ENCODE peak calls at places on chromosomes 16 and 17, in six cellular contexts. One of them, this sample, is unnamed.

GRCh38 chr17:57916925-57917858 is 38.0 kb downstream of the CUEDC1 start:
- ATAC-seq in WTC11: no peak
- ATAC-seq in body of pancreas: no peak
- ATAC-seq in activated naive CD8-positive, alpha-beta T cell treated with anti-CD3 and anti-CD28 coated beads, Interleukin-2, amount 10 ng/mL, durations not matched to agents 7 days and 5 days: no peak
- ATAC-seq in left lung: peak
- ATAC-seq in heart left ventricle: peak
- ATAC-seq in this sample: peak

GRCh38 chr16:68331879-68332410 is 21.1 kb downstream of the PRMT7 start:
- ATAC-seq in WTC11: no peak
- ATAC-seq in body of pancreas: no peak
- ATAC-seq in activated naive CD8-positive, alpha-beta T cell treated with anti-CD3 and anti-CD28 coated beads, Interleukin-2, amount 10 ng/mL, durations not matched to agents 7 days and 5 days: no peak
- ATAC-seq in left lung: peak
- ATAC-seq in heart left ventricle: no peak
- ATAC-seq in this sample: no peak

GRCh38 chr17:19539040-19539399 is 5.4 kb downstream of the SLC47A1 start:
- ATAC-seq in WTC11: no peak
- ATAC-seq in body of pancreas: no peak
- ATAC-seq in activated naive CD8-positive, alpha-beta T cell treated with anti-CD3 and anti-CD28 coated beads, Interleukin-2, amount 10 ng/mL, durations not matched to agents 7 days and 5 days: no peak
- ATAC-seq in left lung: peak
- ATAC-seq in heart left ventricle: peak
- ATAC-seq in this sample: no peak

GRCh38 chr16:81738831-81739496 is 40.1 kb upstream of the PLCG2 start:
- ATAC-seq in WTC11: no peak
- ATAC-seq in body of pancreas: no peak
- ATAC-seq in activated naive CD8-positive, alpha-beta T cell treated with anti-CD3 and anti-CD28 coated beads, Interleukin-2, amount 10 ng/mL, durations not matched to agents 7 days and 5 days: no peak
- ATAC-seq in left lung: peak
- ATAC-seq in heart left ventricle: no peak
- ATAC-seq in this sample: peak

GRCh38 chr16:55125818-55126385 is 195.2 kb downstream of the IRX5 start:
- ATAC-seq in WTC11: no peak
- ATAC-seq in body of pancreas: no peak
- ATAC-seq in activated naive CD8-positive, alpha-beta T cell treated with anti-CD3 and anti-CD28 coated beads, Interleukin-2, amount 10 ng/mL, durations not matched to agents 7 days and 5 days: no peak
- ATAC-seq in left lung: peak
- ATAC-seq in heart left ventricle: no peak
- ATAC-seq in this sample: no peak

GRCh38 chr17:20823890-20824289 is 218.9 kb downstream of the USP22 start:
- ATAC-seq in WTC11: peak
- ATAC-seq in body of pancreas: no peak
- ATAC-seq in activated naive CD8-positive, alpha-beta T cell treated with anti-CD3 and anti-CD28 coated beads, Interleukin-2, amount 10 ng/mL, durations not matched to agents 7 days and 5 days: no peak
- ATAC-seq in left lung: no peak
- ATAC-seq in heart left ventricle: no peak
- ATAC-seq in this sample: no peak

GRCh38 chr17:46862949-46863348 is 11.6 kb downstream of the WNT9B start:
- ATAC-seq in WTC11: peak
- ATAC-seq in body of pancreas: no peak
- ATAC-seq in activated naive CD8-positive, alpha-beta T cell treated with anti-CD3 and anti-CD28 coated beads, Interleukin-2, amount 10 ng/mL, durations not matched to agents 7 days and 5 days: no peak
- ATAC-seq in left lung: no peak
- ATAC-seq in heart left ventricle: no peak
- ATAC-seq in this sample: no peak

GRCh38 chr16:30084096-30084815 is 7.5 kb downstream of the TBX6 start:
- ATAC-seq in WTC11: no peak
- ATAC-seq in body of pancreas: no peak
- ATAC-seq in activated naive CD8-positive, alpha-beta T cell treated with anti-CD3 and anti-CD28 coated beads, Interleukin-2, amount 10 ng/mL, durations not matched to agents 7 days and 5 days: no peak
- ATAC-seq in left lung: no peak
- ATAC-seq in heart left ventricle: no peak
- ATAC-seq in this sample: no peak

GRCh38 chr17:2427910-2428309 is 27.1 kb upstream of the MNT start:
- ATAC-seq in WTC11: no peak
- ATAC-seq in body of pancreas: no peak
- ATAC-seq in activated naive CD8-positive, alpha-beta T cell treated with anti-CD3 and anti-CD28 coated beads, Interleukin-2, amount 10 ng/mL, durations not matched to agents 7 days and 5 days: no peak
- ATAC-seq in left lung: no peak
- ATAC-seq in heart left ventricle: no peak
- ATAC-seq in this sample: no peak

GRCh38 chr16:22216191-22216831 is 10.2 kb downstream of the EEF2K start:
- ATAC-seq in WTC11: no peak
- ATAC-seq in body of pancreas: peak
- ATAC-seq in activated naive CD8-positive, alpha-beta T cell treated with anti-CD3 and anti-CD28 coated beads, Interleukin-2, amount 10 ng/mL, durations not matched to agents 7 days and 5 days: no peak
- ATAC-seq in left lung: peak
- ATAC-seq in heart left ventricle: no peak
- ATAC-seq in this sample: no peak

GRCh38 chr17:42617956-42618431 is 8.5 kb downstream of the TUBG1 start:
- ATAC-seq in WTC11: peak
- ATAC-seq in body of pancreas: peak
- ATAC-seq in activated naive CD8-positive, alpha-beta T cell treated with anti-CD3 and anti-CD28 coated beads, Interleukin-2, amount 10 ng/mL, durations not matched to agents 7 days and 5 days: no peak
- ATAC-seq in left lung: no peak
- ATAC-seq in heart left ventricle: peak
- ATAC-seq in this sample: peak

GRCh38 chr17:40329981-40330794 is 21.2 kb downstream of the RARA start:
- ATAC-seq in WTC11: no peak
- ATAC-seq in body of pancreas: peak
- ATAC-seq in activated naive CD8-positive, alpha-beta T cell treated with anti-CD3 and anti-CD28 coated beads, Interleukin-2, amount 10 ng/mL, durations not matched to agents 7 days and 5 days: peak
- ATAC-seq in left lung: peak
- ATAC-seq in heart left ventricle: peak
- ATAC-seq in this sample: no peak

GRCh38 chr17:17672453-17673368 is 8.5 kb upstream of the RAI1 start:
- ATAC-seq in WTC11: no peak
- ATAC-seq in body of pancreas: no peak
- ATAC-seq in activated naive CD8-positive, alpha-beta T cell treated with anti-CD3 and anti-CD28 coated beads, Interleukin-2, amount 10 ng/mL, durations not matched to agents 7 days and 5 days: peak
- ATAC-seq in left lung: peak
- ATAC-seq in heart left ventricle: no peak
- ATAC-seq in this sample: no peak

GRCh38 chr17:78716814-78717393 is 65.2 kb downstream of the CYTH1 start:
- ATAC-seq in WTC11: peak
- ATAC-seq in body of pancreas: peak
- ATAC-seq in activated naive CD8-positive, alpha-beta T cell treated with anti-CD3 and anti-CD28 coated beads, Interleukin-2, amount 10 ng/mL, durations not matched to agents 7 days and 5 days: no peak
- ATAC-seq in left lung: peak
- ATAC-seq in heart left ventricle: peak
- ATAC-seq in this sample: peak

GRCh38 chr17:50561796-50562195 is 1.3 kb downstream of the CACNA1G start:
- ATAC-seq in WTC11: no peak
- ATAC-seq in body of pancreas: no peak
- ATAC-seq in activated naive CD8-positive, alpha-beta T cell treated with anti-CD3 and anti-CD28 coated beads, Interleukin-2, amount 10 ng/mL, durations not matched to agents 7 days and 5 days: no peak
- ATAC-seq in left lung: no peak
- ATAC-seq in heart left ventricle: no peak
- ATAC-seq in this sample: no peak

GRCh38 chr17:29135464-29135863 is 44.7 kb downstream of the MYO18A start:
- ATAC-seq in WTC11: no peak
- ATAC-seq in body of pancreas: no peak
- ATAC-seq in activated naive CD8-positive, alpha-beta T cell treated with anti-CD3 and anti-CD28 coated beads, Interleukin-2, amount 10 ng/mL, durations not matched to agents 7 days and 5 days: no peak
- ATAC-seq in left lung: no peak
- ATAC-seq in heart left ventricle: no peak
- ATAC-seq in this sample: no peak

GRCh38 chr17:10278218-10278617 is 79.8 kb upstream of the GAS7 start:
- ATAC-seq in WTC11: peak
- ATAC-seq in body of pancreas: no peak
- ATAC-seq in activated naive CD8-positive, alpha-beta T cell treated with anti-CD3 and anti-CD28 coated beads, Interleukin-2, amount 10 ng/mL, durations not matched to agents 7 days and 5 days: no peak
- ATAC-seq in left lung: no peak
- ATAC-seq in heart left ventricle: no peak
- ATAC-seq in this sample: no peak

GRCh38 chr17:80986816-80987480 is 4.7 kb upstream of the CHMP6 start:
- ATAC-seq in WTC11: no peak
- ATAC-seq in body of pancreas: no peak
- ATAC-seq in activated naive CD8-positive, alpha-beta T cell treated with anti-CD3 and anti-CD28 coated beads, Interleukin-2, amount 10 ng/mL, durations not matched to agents 7 days and 5 days: no peak
- ATAC-seq in left lung: peak
- ATAC-seq in heart left ventricle: no peak
- ATAC-seq in this sample: no peak

GRCh38 chr16:85856585-85856984 is 42.4 kb upstream of the IRF8 start:
- ATAC-seq in WTC11: no peak
- ATAC-seq in body of pancreas: no peak
- ATAC-seq in activated naive CD8-positive, alpha-beta T cell treated with anti-CD3 and anti-CD28 coated beads, Interleukin-2, amount 10 ng/mL, durations not matched to agents 7 days and 5 days: no peak
- ATAC-seq in left lung: no peak
- ATAC-seq in heart left ventricle: no peak
- ATAC-seq in this sample: no peak

This sample was measured in esophagus mucosa.